ENCODE peak calls at places on chromosomes 7 and 10, in six cellular contexts. One of them, this sample, is unnamed.

GRCh38 chr10:13019280-13019679 is 17.8 kb upstream of the CCDC3 start:
- DNase-seq in stomach: no peak
- DNase-seq in cardiac muscle cell: no peak
- DNase-seq in body of pancreas: no peak
- DNase-seq in AG09309: no peak
- DNase-seq in lower lobe of right lung: no peak
- DNase-seq in this sample: no peak

GRCh38 chr10:71963756-71964668 is at the start of gene CHST3:
- DNase-seq in stomach: peak; percentile 69
- DNase-seq in cardiac muscle cell: peak; percentile 83
- DNase-seq in body of pancreas: peak; percentile 46
- DNase-seq in AG09309: no peak
- DNase-seq in lower lobe of right lung: peak; percentile 62
- DNase-seq in this sample: no peak

GRCh38 chr7:142567676-142568075 is 181.6 kb upstream of the PRSS1 start:
- DNase-seq in stomach: no peak
- DNase-seq in cardiac muscle cell: no peak
- DNase-seq in body of pancreas: no peak
- DNase-seq in AG09309: no peak
- DNase-seq in lower lobe of right lung: no peak
- DNase-seq in this sample: no peak

GRCh38 chr10:98433881-98434732 is 12.6 kb downstream of the HPS1 start:
- DNase-seq in stomach: no peak
- DNase-seq in cardiac muscle cell: no peak
- DNase-seq in body of pancreas: no peak
- DNase-seq in AG09309: no peak
- DNase-seq in lower lobe of right lung: no peak
- DNase-seq in this sample: no peak

GRCh38 chr7:94562525-94562924 is 52.9 kb downstream of the CASD1 start:
- DNase-seq in stomach: no peak
- DNase-seq in cardiac muscle cell: peak; percentile 23
- DNase-seq in body of pancreas: no peak
- DNase-seq in AG09309: no peak
- DNase-seq in lower lobe of right lung: no peak
- DNase-seq in this sample: no peak

GRCh38 chr10:118922226-118922625 is 107.3 kb upstream of the NANOS1 start:
- DNase-seq in stomach: no peak
- DNase-seq in cardiac muscle cell: no peak
- DNase-seq in body of pancreas: no peak
- DNase-seq in AG09309: no peak
- DNase-seq in lower lobe of right lung: no peak
- DNase-seq in this sample: no peak

GRCh38 chr7:108055541-108056135 is 52.7 kb upstream of the LAMB1 start:
- DNase-seq in stomach: no peak
- DNase-seq in cardiac muscle cell: no peak
- DNase-seq in body of pancreas: no peak
- DNase-seq in AG09309: no peak
- DNase-seq in lower lobe of right lung: no peak
- DNase-seq in this sample: no peak

GRCh38 chr10:65570143-65571010 is 1355.5 kb upstream of the LRRTM3 start:
- DNase-seq in stomach: peak; percentile 29
- DNase-seq in cardiac muscle cell: peak; percentile 64
- DNase-seq in body of pancreas: peak; percentile 46
- DNase-seq in AG09309: no peak
- DNase-seq in lower lobe of right lung: peak; percentile 53
- DNase-seq in this sample: no peak

GRCh38 chr10:126867567-126868365 is 37.5 kb upstream of the DOCK1 start:
- DNase-seq in stomach: no peak
- DNase-seq in cardiac muscle cell: peak; percentile 18
- DNase-seq in body of pancreas: no peak
- DNase-seq in AG09309: peak; percentile 100
- DNase-seq in lower lobe of right lung: no peak
- DNase-seq in this sample: no peak

GRCh38 chr7:6615853-6616555 is 594 bp downstream of the ZNF853 start:
- DNase-seq in stomach: no peak
- DNase-seq in cardiac muscle cell: no peak
- DNase-seq in body of pancreas: peak; percentile 68
- DNase-seq in AG09309: no peak
- DNase-seq in lower lobe of right lung: peak; percentile 52
- DNase-seq in this sample: no peak

GRCh38 chr7:6612819-6613218 is 2.6 kb upstream of the ZNF853 start:
- DNase-seq in stomach: no peak
- DNase-seq in cardiac muscle cell: no peak
- DNase-seq in body of pancreas: no peak
- DNase-seq in AG09309: no peak
- DNase-seq in lower lobe of right lung: no peak
- DNase-seq in this sample: no peak

GRCh38 chr7:6613706-6614105 is 1.7 kb upstream of the ZNF853 start:
- DNase-seq in stomach: no peak
- DNase-seq in cardiac muscle cell: no peak
- DNase-seq in body of pancreas: no peak
- DNase-seq in AG09309: no peak
- DNase-seq in lower lobe of right lung: no peak
- DNase-seq in this sample: no peak

GRCh38 chr7:6616854-6617643 is 1.6 kb downstream of the ZNF853 start:
- DNase-seq in stomach: no peak
- DNase-seq in cardiac muscle cell: no peak
- DNase-seq in body of pancreas: no peak
- DNase-seq in AG09309: no peak
- DNase-seq in lower lobe of right lung: no peak
- DNase-seq in this sample: no peak

GRCh38 chr7:6614941-6615737 is at the start of gene ZNF853:
- DNase-seq in stomach: no peak
- DNase-seq in cardiac muscle cell: no peak
- DNase-seq in body of pancreas: no peak
- DNase-seq in AG09309: no peak
- DNase-seq in lower lobe of right lung: no peak
- DNase-seq in this sample: peak; percentile 30
- H3K4me3 ChIP-seq in stomach: peak within 1 kb of the TSS; percentile 77
- H3K4me3 ChIP-seq in cardiac muscle cell: peak within 1 kb of the TSS; percentile 63
- H3K4me3 ChIP-seq in body of pancreas: no peak within 1 kb of the TSS
- H3K4me3 ChIP-seq in AG09309: peak within 1 kb of the TSS; percentile 24
- H3K4me3 ChIP-seq in lower lobe of right lung: peak within 1 kb of the TSS; percentile 63
- H3K4me3 ChIP-seq in this sample: peak within 1 kb of the TSS; percentile 73

GRCh38 chr7:140295224-140295623 is 103.1 kb downstream of the SLC37A3 start:
- DNase-seq in stomach: no peak
- DNase-seq in cardiac muscle cell: no peak
- DNase-seq in body of pancreas: no peak
- DNase-seq in AG09309: no peak
- DNase-seq in lower lobe of right lung: no peak
- DNase-seq in this sample: no peak
- TF ChIP-seq CTCF in stomach: no peak
- TF ChIP-seq CTCF in cardiac muscle cell: no peak
- TF ChIP-seq CTCF in body of pancreas: no peak
- TF ChIP-seq CTCF in AG09309: no peak
- TF ChIP-seq CTCF in lower lobe of right lung: no peak
- TF ChIP-seq CTCF in this sample: no peak

GRCh38 chr7:24932389-24932788 is 47.6 kb downstream of the OSBPL3 start:
- DNase-seq in stomach: no peak
- DNase-seq in cardiac muscle cell: no peak
- DNase-seq in body of pancreas: no peak
- DNase-seq in AG09309: no peak
- DNase-seq in lower lobe of right lung: no peak
- DNase-seq in this sample: no peak
- H3K4me3 ChIP-seq in stomach: no peak overlapping the region
- H3K4me3 ChIP-seq in cardiac muscle cell: no peak overlapping the region
- H3K4me3 ChIP-seq in body of pancreas: no peak overlapping the region
- H3K4me3 ChIP-seq in AG09309: no peak overlapping the region
- H3K4me3 ChIP-seq in lower lobe of right lung: no peak overlapping the region
- H3K4me3 ChIP-seq in this sample: no peak overlapping the region

DNA sequence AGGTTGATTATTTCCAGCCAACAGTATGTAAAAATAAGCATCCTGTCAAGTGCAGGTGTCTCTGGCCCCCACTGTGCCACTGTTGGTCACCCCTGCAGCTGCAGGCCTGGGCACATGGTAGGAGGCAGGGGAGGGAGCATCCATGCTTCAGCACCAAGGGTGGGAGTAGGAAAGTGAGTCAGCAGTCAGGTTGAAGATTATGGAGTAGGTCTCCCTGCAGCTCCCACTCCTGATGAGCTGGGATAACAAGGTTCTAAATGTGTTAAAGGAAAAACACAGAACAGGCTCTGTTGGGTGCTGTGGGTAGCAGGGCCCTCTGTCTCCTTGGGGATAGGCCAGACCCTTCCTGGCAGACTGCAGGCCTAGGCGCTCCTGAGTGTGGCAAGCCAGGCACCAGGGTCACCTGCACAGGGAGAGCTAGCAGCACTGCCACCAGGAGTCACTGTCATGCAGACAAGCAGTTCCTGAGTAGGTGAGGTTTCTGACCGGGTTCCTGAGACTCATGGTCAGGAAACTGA is 59.3 kb downstream of the NUDCD3 start:
- DNase-seq in stomach: no peak
- DNase-seq in cardiac muscle cell: no peak
- DNase-seq in body of pancreas: peak; percentile 35
- DNase-seq in AG09309: no peak
- DNase-seq in lower lobe of right lung: no peak
- DNase-seq in this sample: no peak
- TF ChIP-seq CTCF in stomach: no peak
- TF ChIP-seq CTCF in cardiac muscle cell: no peak
- TF ChIP-seq CTCF in body of pancreas: no peak
- TF ChIP-seq CTCF in AG09309: peak; percentile 10
- TF ChIP-seq CTCF in lower lobe of right lung: no peak
- TF ChIP-seq CTCF in this sample: no peak

DNA sequence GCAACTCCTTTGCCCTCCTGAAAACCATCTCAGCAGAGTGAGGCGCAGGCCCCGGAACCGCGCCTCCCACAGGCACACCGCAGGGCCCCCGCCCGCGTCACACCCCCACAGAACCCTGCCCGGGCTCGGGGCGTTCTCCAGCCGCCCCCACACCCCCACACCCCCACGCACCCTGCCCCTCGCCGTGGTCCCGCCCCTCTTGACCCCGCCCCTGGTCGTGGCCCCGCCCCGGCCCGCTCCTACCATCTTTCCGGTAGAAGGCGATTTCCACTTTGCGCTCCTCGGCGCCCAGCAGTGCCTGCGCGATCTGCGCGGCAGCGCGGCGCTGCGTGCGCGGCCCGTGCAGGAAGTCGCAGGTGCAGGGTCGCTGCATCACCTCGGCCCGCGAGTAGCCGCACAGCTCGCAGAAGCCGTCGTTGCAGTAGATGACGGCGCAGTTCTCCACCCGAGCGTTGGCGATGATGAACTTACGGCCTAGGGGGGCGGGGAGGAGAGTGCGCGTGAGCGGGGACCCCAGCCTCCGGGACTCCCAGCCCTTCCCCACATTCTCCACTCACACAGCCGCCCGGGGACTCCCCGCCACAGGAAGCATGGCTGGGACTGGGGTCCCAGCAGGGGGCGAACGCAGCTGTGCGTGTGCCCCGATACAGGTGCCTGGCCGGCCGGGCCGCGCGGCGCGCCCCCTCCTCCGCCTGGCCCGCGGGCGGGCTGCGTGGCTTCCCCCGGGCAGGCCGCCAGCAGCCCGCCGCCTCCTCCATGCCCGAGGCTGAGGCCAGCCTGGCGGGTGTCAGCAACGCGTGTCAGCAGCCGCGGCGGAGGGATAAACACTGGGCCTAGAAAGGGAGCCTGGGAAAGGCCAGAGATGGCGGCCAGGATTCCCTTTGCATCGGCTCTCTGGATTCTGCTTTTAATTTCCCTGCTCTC is 3.4 kb downstream of the KCNH2 start:
- DNase-seq in stomach: peak; percentile 55
- DNase-seq in cardiac muscle cell: peak; percentile 23
- DNase-seq in body of pancreas: peak; percentile 45
- DNase-seq in AG09309: no peak
- DNase-seq in lower lobe of right lung: no peak
- DNase-seq in this sample: peak; percentile 54
- H3K4me3 ChIP-seq in stomach: peak overlapping the region; percentile 49
- H3K4me3 ChIP-seq in cardiac muscle cell: peak overlapping the region; percentile 25
- H3K4me3 ChIP-seq in body of pancreas: no peak overlapping the region
- H3K4me3 ChIP-seq in AG09309: peak overlapping the region; percentile 23
- H3K4me3 ChIP-seq in lower lobe of right lung: peak overlapping the region; percentile 54
- H3K4me3 ChIP-seq in this sample: peak overlapping the region; percentile 54

DNA sequence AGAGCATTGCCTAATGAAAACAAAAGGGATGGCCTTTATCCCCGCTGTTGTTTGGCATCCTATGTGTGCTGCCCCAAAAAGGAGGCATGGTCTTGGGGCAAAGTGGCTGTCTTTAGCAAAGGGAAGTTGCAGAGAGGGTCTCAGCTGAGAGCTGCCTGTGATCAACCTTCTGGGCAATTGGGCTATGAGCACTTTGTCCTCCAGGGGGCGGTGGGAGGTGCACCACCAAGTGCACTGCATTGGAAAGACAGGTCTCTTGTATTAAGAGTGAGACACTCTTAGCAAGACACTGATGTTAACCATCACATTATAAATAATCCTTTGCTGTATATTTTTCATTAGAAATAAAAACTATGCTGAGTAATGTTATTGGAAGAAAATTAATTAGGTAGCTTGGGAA is 314.8 kb downstream of the POM121L12 start:
- DNase-seq in stomach: no peak
- DNase-seq in cardiac muscle cell: no peak
- DNase-seq in body of pancreas: peak; percentile 3
- DNase-seq in AG09309: no peak
- DNase-seq in lower lobe of right lung: no peak
- DNase-seq in this sample: no peak
- TF ChIP-seq CTCF in stomach: no peak
- TF ChIP-seq CTCF in cardiac muscle cell: no peak
- TF ChIP-seq CTCF in body of pancreas: no peak
- TF ChIP-seq CTCF in AG09309: no peak
- TF ChIP-seq CTCF in lower lobe of right lung: no peak
- TF ChIP-seq CTCF in this sample: peak; percentile 50

DNA sequence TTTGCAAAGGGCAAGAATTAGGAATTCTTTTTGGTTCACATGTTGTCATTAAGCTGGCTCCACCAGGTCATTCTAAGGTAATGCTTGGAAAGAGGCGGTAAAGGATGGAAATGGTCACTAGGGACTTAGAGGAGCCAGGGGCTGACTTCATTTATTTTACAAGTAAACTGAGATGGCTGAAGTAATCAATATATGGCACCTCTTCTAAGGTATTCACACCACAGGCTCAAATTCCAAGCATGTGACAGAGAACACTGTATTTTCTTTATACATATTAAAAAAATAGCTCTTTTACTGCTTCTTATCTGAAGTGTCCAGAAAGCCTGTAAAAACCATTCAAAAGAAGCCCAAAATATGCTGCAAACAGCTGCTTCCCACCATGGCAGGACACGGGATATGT is 239.0 kb downstream of the GLI3 start:
- DNase-seq in stomach: no peak
- DNase-seq in cardiac muscle cell: no peak
- DNase-seq in body of pancreas: no peak
- DNase-seq in AG09309: no peak
- DNase-seq in lower lobe of right lung: no peak
- DNase-seq in this sample: no peak
- H3K4me3 ChIP-seq in stomach: no peak overlapping the region
- H3K4me3 ChIP-seq in cardiac muscle cell: no peak overlapping the region
- H3K4me3 ChIP-seq in body of pancreas: no peak overlapping the region
- H3K4me3 ChIP-seq in AG09309: no peak overlapping the region
- H3K4me3 ChIP-seq in lower lobe of right lung: no peak overlapping the region
- H3K4me3 ChIP-seq in this sample: no peak overlapping the region

This sample was measured in dorsolateral prefrontal cortex.